ENCODE peak calls at places on chromosomes 6 and 20, in six cellular contexts. One of them, this sample, is unnamed.
A peak's percentile ranks its signal among the peaks of the same experiment; 100 is the strongest.

GRCh38 chr6:53151676-53152075 is 3.0 kb upstream of the GCM1 start:
- DNase-seq in astrocyte of the spinal cord: no peak
- DNase-seq in upper lobe of right lung: no peak
- DNase-seq in GM12865: peak; percentile 30
- DNase-seq in transverse colon: no peak
- DNase-seq in BJ: no peak
- DNase-seq in this sample: no peak

GRCh38 chr6:43743682-43744381 is 26.2 kb upstream of the VEGFA start:
- DNase-seq in transverse colon: no peak
- DNase-seq in upper lobe of right lung: peak; percentile 38
- DNase-seq in BJ: no peak
- DNase-seq in GM12865: no peak
- DNase-seq in astrocyte of the spinal cord: no peak
- DNase-seq in this sample: no peak

GRCh38 chr6:22001336-22002027 is 295.4 kb downstream of the PRL start:
- DNase-seq in transverse colon: no peak
- DNase-seq in upper lobe of right lung: no peak
- DNase-seq in GM12865: no peak
- DNase-seq in astrocyte of the spinal cord: peak; percentile 67
- DNase-seq in BJ: no peak
- DNase-seq in this sample: no peak

GRCh38 chr20:34915749-34916455 is 39.5 kb downstream of the ACSS2 start:
- DNase-seq in GM12865: no peak
- DNase-seq in upper lobe of right lung: no peak
- DNase-seq in BJ: no peak
- DNase-seq in transverse colon: no peak
- DNase-seq in astrocyte of the spinal cord: no peak
- DNase-seq in this sample: no peak

GRCh38 chr20:64107736-64108457 is 532 bp upstream of the NPBWR2 start:
- DNase-seq in GM12865: no peak
- DNase-seq in upper lobe of right lung: peak; percentile 51
- DNase-seq in astrocyte of the spinal cord: no peak
- DNase-seq in BJ: no peak
- DNase-seq in transverse colon: peak; percentile 6
- DNase-seq in this sample: no peak

GRCh38 chr6:2986722-2987196 is 12.9 kb upstream of the NQO2 start:
- DNase-seq in transverse colon: no peak
- DNase-seq in upper lobe of right lung: no peak
- DNase-seq in astrocyte of the spinal cord: peak; percentile 77
- DNase-seq in GM12865: no peak
- DNase-seq in BJ: peak; percentile 79
- DNase-seq in this sample: peak; percentile 96

GRCh38 chr20:10306440-10307358 is 88.1 kb downstream of the SNAP25 start:
- DNase-seq in GM12865: no peak
- DNase-seq in upper lobe of right lung: no peak
- DNase-seq in astrocyte of the spinal cord: peak; percentile 88
- DNase-seq in BJ: peak; percentile 45
- DNase-seq in transverse colon: no peak
- DNase-seq in this sample: peak; percentile 73

GRCh38 chr6:108988291-108988690 is 106.4 kb downstream of the SESN1 start:
- DNase-seq in astrocyte of the spinal cord: no peak
- DNase-seq in upper lobe of right lung: no peak
- DNase-seq in BJ: no peak
- DNase-seq in transverse colon: no peak
- DNase-seq in GM12865: no peak
- DNase-seq in this sample: no peak

GRCh38 chr6:50724381-50725124 is 11.2 kb downstream of the TFAP2D start:
- DNase-seq in transverse colon: no peak
- DNase-seq in GM12865: no peak
- DNase-seq in astrocyte of the spinal cord: no peak
- DNase-seq in upper lobe of right lung: no peak
- DNase-seq in BJ: no peak
- DNase-seq in this sample: no peak

GRCh38 chr6:135002229-135002844 is 52.3 kb downstream of the HBS1L start:
- DNase-seq in astrocyte of the spinal cord: peak; percentile 22
- DNase-seq in upper lobe of right lung: no peak
- DNase-seq in transverse colon: no peak
- DNase-seq in GM12865: peak; percentile 65
- DNase-seq in BJ: no peak
- DNase-seq in this sample: peak; percentile 11

GRCh38 chr6:138194221-138194620 is 24.1 kb downstream of the PBOV1 start:
- DNase-seq in upper lobe of right lung: peak; percentile 78
- DNase-seq in GM12865: no peak
- DNase-seq in transverse colon: peak; percentile 76
- DNase-seq in BJ: no peak
- DNase-seq in astrocyte of the spinal cord: no peak
- DNase-seq in this sample: no peak

GRCh38 chr20:34750484-34750883 is 46.3 kb downstream of the TP53INP2 start:
- DNase-seq in astrocyte of the spinal cord: no peak
- DNase-seq in GM12865: no peak
- DNase-seq in upper lobe of right lung: no peak
- DNase-seq in BJ: no peak
- DNase-seq in transverse colon: no peak
- DNase-seq in this sample: no peak

GRCh38 chr6:118652051-118652699 is 784 bp upstream of the CEP85L start:
- DNase-seq in GM12865: no peak
- DNase-seq in astrocyte of the spinal cord: no peak
- DNase-seq in BJ: no peak
- DNase-seq in upper lobe of right lung: no peak
- DNase-seq in transverse colon: no peak
- DNase-seq in this sample: no peak

GRCh38 chr6:118649918-118650499 is 1.4 kb downstream of the CEP85L start:
- DNase-seq in BJ: no peak
- DNase-seq in transverse colon: no peak
- DNase-seq in astrocyte of the spinal cord: no peak
- DNase-seq in upper lobe of right lung: no peak
- DNase-seq in GM12865: no peak
- DNase-seq in this sample: no peak

GRCh38 chr6:118648866-118649554 is 2.4 kb downstream of the CEP85L start:
- DNase-seq in astrocyte of the spinal cord: no peak
- DNase-seq in GM12865: no peak
- DNase-seq in upper lobe of right lung: no peak
- DNase-seq in BJ: no peak
- DNase-seq in transverse colon: no peak
- DNase-seq in this sample: no peak

GRCh38 chr6:118651282-118652050 is at the start of gene CEP85L:
- DNase-seq in transverse colon: peak; percentile 90
- DNase-seq in BJ: peak; percentile 33
- DNase-seq in GM12865: peak; percentile 94
- DNase-seq in astrocyte of the spinal cord: peak; percentile 91
- DNase-seq in upper lobe of right lung: peak; percentile 95
- DNase-seq in this sample: peak; percentile 86

DNA sequence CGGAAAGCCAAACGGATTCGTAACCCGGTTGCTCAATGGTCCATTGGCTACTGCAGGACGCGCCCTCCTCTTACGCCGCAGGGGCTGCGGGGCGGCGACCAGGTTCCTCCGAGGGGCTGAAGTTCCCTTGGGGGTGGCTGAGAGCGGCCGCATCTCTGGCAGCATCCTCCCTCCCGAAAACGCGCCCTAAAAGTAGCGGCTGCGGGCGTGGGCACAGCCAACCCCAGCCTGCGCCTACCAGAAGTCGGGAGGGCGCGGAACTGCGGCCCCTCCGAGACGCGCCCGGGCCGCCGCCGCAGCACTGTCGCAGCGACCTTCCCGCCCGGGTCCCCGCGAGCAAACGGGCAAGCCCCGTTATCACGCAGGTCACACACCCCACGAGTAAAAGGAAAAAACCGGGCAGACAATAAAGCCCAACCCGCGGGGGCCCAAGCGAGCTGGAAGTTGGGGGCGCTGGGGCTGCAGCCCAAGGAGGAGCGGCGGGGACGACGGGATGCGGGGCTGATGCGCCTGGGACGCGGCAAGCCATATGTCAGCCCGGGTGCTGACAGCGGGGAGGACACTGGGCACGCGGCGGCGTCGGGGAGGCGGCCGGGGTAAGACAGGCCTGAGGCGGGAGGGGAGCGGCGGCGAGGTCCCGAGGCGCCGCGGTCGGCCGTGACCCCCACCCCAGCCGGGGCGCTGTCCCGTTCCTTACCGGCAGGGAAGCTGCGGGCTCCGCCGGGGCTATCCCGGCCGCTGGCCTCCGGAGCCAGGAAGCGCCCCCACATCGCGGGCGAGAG is 700 bp downstream of the CEP85L start:
- DNase-seq in astrocyte of the spinal cord: peak; percentile 58
- DNase-seq in GM12865: peak; percentile 63
- DNase-seq in transverse colon: peak; percentile 44
- DNase-seq in BJ: no peak
- DNase-seq in upper lobe of right lung: peak; percentile 72
- DNase-seq in this sample: peak; percentile 46
- TF ChIP-seq CTCF in astrocyte of the spinal cord: peak; percentile 4
- TF ChIP-seq CTCF in GM12865: no peak
- TF ChIP-seq CTCF in transverse colon: peak; percentile 11
- TF ChIP-seq CTCF in BJ: peak; percentile 7
- TF ChIP-seq CTCF in upper lobe of right lung: peak; percentile 20
- TF ChIP-seq CTCF in this sample: no peak

DNA sequence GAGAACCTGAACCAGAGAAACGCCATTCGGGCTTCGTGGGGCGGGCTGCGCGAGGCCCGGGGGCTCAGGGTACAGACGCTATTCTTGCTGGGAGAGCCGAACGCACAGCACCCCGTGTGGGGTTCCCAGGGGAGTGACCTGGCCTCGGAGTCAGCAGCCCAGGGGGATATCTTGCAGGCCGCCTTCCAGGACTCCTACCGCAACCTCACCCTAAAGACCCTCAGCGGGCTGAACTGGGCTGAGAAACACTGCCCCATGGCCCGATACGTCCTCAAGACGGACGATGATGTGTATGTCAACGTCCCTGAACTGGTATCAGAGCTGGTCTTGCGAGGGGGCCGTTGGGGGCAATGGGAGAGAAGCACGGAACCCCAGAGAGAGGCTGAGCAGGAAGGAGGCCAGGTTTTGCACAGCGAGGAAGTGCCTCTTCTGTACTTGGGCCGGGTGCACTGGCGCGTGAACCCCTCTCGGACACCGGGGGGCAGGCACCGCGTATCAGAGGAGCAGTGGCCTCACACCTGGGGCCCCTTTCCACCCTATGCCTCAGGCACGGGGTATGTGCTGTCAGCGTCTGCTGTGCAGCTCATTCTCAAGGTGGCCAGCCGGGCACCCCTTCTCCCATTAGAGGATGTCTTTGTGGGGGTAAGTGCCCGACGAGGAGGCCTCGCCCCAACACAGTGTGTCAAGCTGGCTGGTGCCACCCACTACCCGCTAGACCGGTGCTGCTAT is 904 bp downstream of the B3GALT4 start:
- DNase-seq in astrocyte of the spinal cord: no peak
- DNase-seq in BJ: no peak
- DNase-seq in upper lobe of right lung: no peak
- DNase-seq in GM12865: peak; percentile 74
- DNase-seq in transverse colon: peak; percentile 37
- DNase-seq in this sample: no peak
- H3K4me3 ChIP-seq in astrocyte of the spinal cord: peak overlapping the region; percentile 41
- H3K4me3 ChIP-seq in BJ: peak overlapping the region; percentile 49
- H3K4me3 ChIP-seq in upper lobe of right lung: peak overlapping the region; percentile 80
- H3K4me3 ChIP-seq in GM12865: peak overlapping the region; percentile 90
- H3K4me3 ChIP-seq in transverse colon: peak overlapping the region; percentile 64
- H3K4me3 ChIP-seq in this sample: peak overlapping the region; percentile 62

GRCh38 chr20:36306557-36307411 is 645 bp downstream of the DLGAP4 start:
- DNase-seq in astrocyte of the spinal cord: no peak
- DNase-seq in GM12865: no peak
- DNase-seq in upper lobe of right lung: peak; percentile 60
- DNase-seq in BJ: no peak
- DNase-seq in transverse colon: no peak
- DNase-seq in this sample: no peak
- TF ChIP-seq CTCF in astrocyte of the spinal cord: no peak
- TF ChIP-seq CTCF in GM12865: no peak
- TF ChIP-seq CTCF in upper lobe of right lung: no peak
- TF ChIP-seq CTCF in BJ: no peak
- TF ChIP-seq CTCF in transverse colon: no peak
- TF ChIP-seq CTCF in this sample: no peak

GRCh38 chr6:33576668-33577067 is 3.4 kb downstream of the BAK1 start:
- DNase-seq in GM12865: no peak
- DNase-seq in BJ: no peak
- DNase-seq in upper lobe of right lung: no peak
- DNase-seq in astrocyte of the spinal cord: no peak
- DNase-seq in transverse colon: no peak
- DNase-seq in this sample: no peak

GRCh38 chr6:33578588-33579011 is 1.5 kb downstream of the BAK1 start:
- DNase-seq in astrocyte of the spinal cord: no peak
- DNase-seq in BJ: no peak
- DNase-seq in GM12865: peak; percentile 73
- DNase-seq in upper lobe of right lung: no peak
- DNase-seq in transverse colon: peak; percentile 75
- DNase-seq in this sample: no peak

GRCh38 chr6:33578164-33578563 is 1.9 kb downstream of the BAK1 start:
- DNase-seq in BJ: no peak
- DNase-seq in upper lobe of right lung: no peak
- DNase-seq in astrocyte of the spinal cord: no peak
- DNase-seq in GM12865: no peak
- DNase-seq in transverse colon: no peak
- DNase-seq in this sample: no peak

GRCh38 chr6:33577106-33577535 is 3.0 kb downstream of the BAK1 start:
- DNase-seq in transverse colon: peak; percentile 95
- DNase-seq in BJ: no peak
- DNase-seq in upper lobe of right lung: peak; percentile 83
- DNase-seq in astrocyte of the spinal cord: no peak
- DNase-seq in GM12865: no peak
- DNase-seq in this sample: no peak

DNA sequence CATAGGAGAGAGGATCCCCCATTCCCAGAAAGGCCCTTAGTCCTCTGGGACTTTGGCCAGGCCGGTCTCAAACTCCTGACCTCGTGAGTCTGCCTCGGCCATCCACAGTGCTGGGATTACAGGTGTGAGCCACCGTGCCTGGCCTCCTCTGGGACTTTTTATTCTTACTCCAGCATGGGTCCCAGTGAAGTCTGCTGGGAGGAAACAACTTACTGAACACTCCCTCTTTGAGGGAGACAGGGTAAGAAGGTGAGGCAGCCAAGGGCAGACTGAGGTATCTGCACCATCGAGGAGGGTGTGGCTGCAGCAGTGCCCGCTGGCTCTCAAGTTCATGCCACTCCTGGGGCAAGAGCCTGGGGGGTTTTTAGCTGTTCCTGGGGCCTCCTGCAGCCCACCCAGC is 2.4 kb downstream of the BAK1 start:
- DNase-seq in astrocyte of the spinal cord: no peak
- DNase-seq in BJ: no peak
- DNase-seq in transverse colon: peak; percentile 75
- DNase-seq in GM12865: no peak
- DNase-seq in upper lobe of right lung: no peak
- DNase-seq in this sample: no peak
- H3K4me3 ChIP-seq in astrocyte of the spinal cord: no peak overlapping the region
- H3K4me3 ChIP-seq in BJ: no peak overlapping the region
- H3K4me3 ChIP-seq in transverse colon: no peak overlapping the region
- H3K4me3 ChIP-seq in GM12865: peak overlapping the region; percentile 96
- H3K4me3 ChIP-seq in upper lobe of right lung: no peak overlapping the region
- H3K4me3 ChIP-seq in this sample: no peak overlapping the region